ENCODE peak calls at places on chromosomes 16 and 17, in five cellular contexts. N is breast epithelium, M is HCT116, E is HepG2, Q is stomach. A is an unnamed sample.

GRCh38 chr17:73514146-73514863 is 129.9 kb downstream of the SDK2 start:
- DNase-seq in Q (no peak), M (no peak), N (no peak), E (no peak), A (no peak)

GRCh38 chr16:53598513-53599266 is 95.7 kb upstream of the AKTIP start:
- DNase-seq in Q (no peak), N (no peak), E (no peak), M (no peak), A (no peak)

GRCh38 chr17:694239-694638 is 20.4 kb downstream of the VPS53 start:
- DNase-seq in N (no peak), Q (no peak), E (no peak), M (no peak), A (no peak)

GRCh38 chr17:82879241-82879640 is 39.4 kb upstream of the ZNF750 start:
- DNase-seq in E (no peak), Q (no peak), M (no peak), N (no peak), A (no peak)

GRCh38 chr16:1512174-1512573 is 19.0 kb downstream of the TELO2 start:
- DNase-seq in M (no peak), E (no peak), Q (no peak), N (no peak), A (no peak)

GRCh38 chr16:73739049-73739769 is 557.4 kb upstream of the PSMD7 start:
- DNase-seq in N (no peak), Q (no peak), M (no peak), E (no peak), A (no peak)

GRCh38 chr17:73267648-73268537 is 6.2 kb upstream of the CPSF4L start:
- DNase-seq in M (no peak), N (no peak), E (peak; percentile 88), Q (no peak), A (no peak)

GRCh38 chr17:66633322-66633965 is 201.5 kb upstream of the CACNG5 start:
- DNase-seq in M (no peak), Q (no peak), E (no peak), N (no peak), A (no peak)

GRCh38 chr17:16354585-16354984 is 1.3 kb upstream of the CENPV start:
- DNase-seq in Q (no peak), N (no peak), M (no peak), E (no peak), A (no peak)

GRCh38 chr17:80092959-80093358 is 8.4 kb upstream of the GAA start:
- DNase-seq in M (no peak), Q (no peak), E (no peak), N (no peak), A (no peak)

GRCh38 chr16:15721018-15721417 is 71.0 kb downstream of the NDE1 start:
- DNase-seq in E (no peak), Q (no peak), M (no peak), N (no peak), A (no peak)

GRCh38 chr17:19298561-19299213 is 61.5 kb downstream of the EPN2 start:
- DNase-seq in E (no peak), N (no peak), Q (no peak), M (no peak), A (no peak)

DNA sequence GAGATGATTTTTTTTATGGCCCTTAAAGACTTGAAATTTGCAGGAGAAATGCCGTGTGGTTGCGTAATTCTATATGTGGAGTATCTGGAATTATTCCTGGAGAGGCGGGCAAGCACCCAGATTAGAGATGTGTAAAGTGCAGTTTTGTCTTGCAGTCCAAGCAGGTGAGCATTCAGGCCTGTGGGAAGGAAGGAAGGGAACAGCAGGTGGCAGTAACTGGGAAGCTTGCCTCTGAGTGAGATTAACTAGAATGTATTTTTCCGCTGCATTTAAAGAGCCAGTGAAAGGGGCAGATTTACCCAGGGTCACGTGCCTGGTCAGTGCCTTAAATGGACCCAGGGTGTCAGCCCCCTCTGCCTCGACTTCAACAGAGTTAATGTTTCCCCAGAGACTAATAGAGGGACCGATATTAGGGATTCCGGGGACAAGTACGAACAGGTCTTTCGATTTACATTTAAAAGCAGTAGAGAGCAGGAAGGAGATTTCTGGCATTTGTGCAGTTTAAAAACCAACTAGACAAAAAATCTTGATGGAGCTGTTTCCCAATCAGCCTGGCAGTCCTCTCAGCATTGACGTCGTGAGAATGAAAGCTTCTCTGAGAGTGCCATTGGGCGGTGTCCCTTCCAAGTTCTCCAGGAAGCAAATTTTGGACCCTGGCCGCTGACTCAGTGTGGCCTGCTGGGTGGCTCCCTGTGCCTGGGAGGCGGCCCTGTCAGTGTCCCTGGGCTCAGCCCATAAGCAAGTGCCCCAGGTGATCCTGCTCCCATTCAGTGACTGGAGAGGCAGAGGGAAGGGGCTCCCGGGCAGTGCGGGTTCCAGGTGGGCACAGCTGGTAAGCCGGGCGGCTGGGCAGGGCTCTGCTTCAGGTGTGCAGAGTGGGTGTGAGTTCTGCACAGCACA is 38.2 kb downstream of the KSR1 start:
- DNase-seq in N (peak; percentile 64), E (peak; percentile 84), M (peak; percentile 51), Q (peak; percentile 87), A (peak; percentile 91)
- H3K27ac ChIP-seq in N (peak overlapping the region; percentile 87), E (peak overlapping the region; percentile 73), M (peak overlapping the region; percentile 31), Q (peak overlapping the region; percentile 85), A (peak overlapping the region; percentile 94)

DNA sequence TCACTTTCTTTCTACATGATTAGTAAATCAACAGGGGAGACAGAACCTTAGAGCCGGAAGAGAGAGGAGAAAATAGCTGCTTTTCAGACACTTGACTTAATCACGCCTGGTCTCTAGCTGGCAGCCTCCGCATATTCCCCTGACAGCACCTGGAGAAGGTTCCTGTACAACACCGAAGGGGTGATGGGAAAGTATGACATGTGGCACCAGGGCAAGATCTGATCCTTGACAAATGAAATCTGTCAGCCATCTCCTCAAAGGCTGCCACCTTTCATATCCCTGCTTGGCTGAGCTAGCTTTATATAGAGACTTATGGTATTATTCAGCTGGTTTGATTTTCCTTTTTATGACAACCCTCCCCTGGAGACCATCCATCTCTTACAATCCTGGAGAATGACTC is 1205.2 kb upstream of the CDH8 start:
- DNase-seq in M (no peak), E (no peak), Q (no peak), N (no peak), A (no peak)
- TF ChIP-seq POLR2AphosphoS5 in M (no peak), E (no peak), Q (no peak), N (no peak), A (no peak)

GRCh38 chr16:30145692-30146091 is 22.7 kb upstream of the MAPK3 start:
- DNase-seq in Q (no peak), E (no peak), N (no peak), M (no peak), A (no peak)
- H3K27ac ChIP-seq in Q (no peak overlapping the region), E (no peak overlapping the region), N (no peak overlapping the region), M (no peak overlapping the region), A (no peak overlapping the region)

DNA sequence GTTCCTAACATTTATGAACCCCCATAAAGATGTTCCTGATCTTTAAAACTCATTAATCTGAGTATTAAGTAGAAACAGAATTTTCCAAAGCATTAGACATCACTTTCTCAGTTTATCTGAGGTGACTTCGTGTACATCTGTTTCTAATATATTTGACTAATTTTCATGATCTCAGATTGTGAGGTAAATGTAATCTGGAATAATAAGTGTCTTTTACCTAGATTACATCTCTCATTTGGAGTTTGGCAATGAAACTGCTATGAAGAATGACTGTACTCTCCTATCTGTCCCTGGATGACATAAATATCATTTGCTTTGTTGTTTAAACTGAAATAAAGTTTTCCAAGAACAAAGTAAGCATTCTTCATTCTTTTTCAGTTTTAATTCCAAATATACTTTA is 55.3 kb downstream of the GDPD1 start:
- DNase-seq in E (no peak), N (no peak), M (no peak), Q (no peak), A (no peak)
- TF ChIP-seq POLR2AphosphoS5 in E (no peak), N (no peak), M (no peak), Q (no peak), A (no peak)

GRCh38 chr16:30997887-30998711 is 12.3 kb downstream of the STX1B start:
- DNase-seq in Q (no peak), N (no peak), M (peak; percentile 21), E (peak; percentile 49), A (no peak)

GRCh38 chr16:30998852-30999761 is 11.3 kb downstream of the STX1B start:
- DNase-seq in E (peak; percentile 92), M (no peak), Q (no peak), N (no peak), A (no peak)

GRCh38 chr16:30996324-30996999 is 11.5 kb downstream of the HSD3B7 start:
- DNase-seq in N (no peak), Q (no peak), M (no peak), E (peak; percentile 92), A (no peak)

GRCh38 chr16:30995927-30996323 is 10.9 kb downstream of the HSD3B7 start:
- DNase-seq in Q (no peak), M (no peak), N (no peak), E (no peak), A (no peak)

DNA sequence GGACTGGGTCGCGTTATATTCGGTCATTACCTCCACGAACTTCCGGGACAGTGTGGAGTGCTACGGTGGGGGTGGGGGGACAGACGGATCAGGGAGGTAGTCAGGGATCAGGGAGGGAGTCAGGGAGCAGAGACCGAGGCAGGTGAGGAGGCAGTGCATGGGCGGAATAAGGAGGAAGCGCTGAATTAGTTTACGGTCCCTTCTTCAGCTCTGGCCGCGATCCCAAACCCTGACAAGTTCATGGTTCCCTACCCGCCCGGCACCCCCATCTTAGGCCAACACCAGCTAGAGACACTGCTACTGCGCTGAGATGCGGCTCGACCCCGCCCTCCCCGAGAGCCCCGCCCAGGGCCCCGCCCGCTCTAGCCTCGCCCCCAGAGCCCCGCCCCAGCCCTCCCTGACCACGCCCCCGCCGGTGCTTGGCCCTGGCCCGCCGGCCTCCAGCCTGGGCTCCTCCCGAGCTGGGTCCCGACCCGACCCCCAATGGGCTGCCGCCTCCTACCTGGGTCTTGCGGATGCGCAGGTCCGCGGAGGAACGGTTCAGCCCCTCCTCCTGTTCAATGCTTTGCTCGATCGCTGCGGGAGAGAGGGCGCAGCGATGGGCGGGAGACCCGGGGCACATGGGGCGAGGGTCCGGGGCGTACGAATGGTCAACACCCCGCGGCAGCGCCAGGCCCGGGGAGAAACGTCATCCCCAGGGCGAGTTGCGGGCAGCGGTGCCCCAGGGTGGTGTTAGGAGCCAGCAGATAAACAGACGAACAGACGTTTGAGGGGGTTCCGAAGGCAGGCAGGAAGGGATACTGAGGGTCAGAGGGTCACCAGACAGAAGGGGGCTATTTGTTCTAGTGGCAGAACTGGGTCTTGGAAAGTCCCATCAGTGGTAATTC is 12.2 kb downstream of the HSD3B7 start:
- DNase-seq in M (peak; percentile 43), E (peak; percentile 79), N (peak; percentile 84), Q (peak; percentile 83), A (peak; percentile 92)
- H3K27ac ChIP-seq in M (peak overlapping the region; percentile 72), E (peak overlapping the region; percentile 93), N (peak overlapping the region; percentile 66), Q (peak overlapping the region; percentile 82), A (peak overlapping the region; percentile 73)

GRCh38 chr17:50904522-50905459 is 38.6 kb upstream of the TOB1 start:
- DNase-seq in N (peak; percentile 90), Q (peak; percentile 87), E (peak; percentile 78), M (no peak), A (peak; percentile 72)

GRCh38 chr17:50905460-50905803 is 39.3 kb upstream of the TOB1 start:
- DNase-seq in E (peak; percentile 85), M (no peak), N (no peak), Q (peak; percentile 78), A (no peak)

GRCh38 chr17:50900383-50900892 is 34.3 kb upstream of the TOB1 start:
- DNase-seq in M (no peak), N (no peak), E (no peak), Q (no peak), A (no peak)

GRCh38 chr17:50903604-50904521 is 37.7 kb upstream of the TOB1 start:
- DNase-seq in Q (no peak), E (no peak), N (no peak), M (no peak), A (no peak)

GRCh38 chr17:50902768-50903353 is 36.7 kb upstream of the TOB1 start:
- DNase-seq in N (no peak), M (no peak), E (no peak), Q (no peak), A (no peak)
- TF ChIP-seq POLR2AphosphoS5 in N (no peak), M (no peak), E (no peak), Q (no peak), A (no peak)

A was measured in suprapubic skin.